ENCODE peak calls at places on chromosomes 6 and 20, in eight cellular contexts. One of them, this sample, is unnamed.

GRCh38 chr20:24097051-24097450 is 108.5 kb upstream of the GGTLC1 start:
- DNase-seq in keratinocyte: no peak
- DNase-seq in fibroblast of lung: no peak
- DNase-seq in PC-3: no peak
- DNase-seq in GM23248: no peak
- DNase-seq in astrocyte: no peak
- DNase-seq in A673: no peak
- DNase-seq in mammary epithelial cell: no peak
- DNase-seq in this sample: no peak

GRCh38 chr6:153436346-153436745 is 305.3 kb upstream of the RGS17 start:
- DNase-seq in keratinocyte: no peak
- DNase-seq in fibroblast of lung: no peak
- DNase-seq in PC-3: no peak
- DNase-seq in GM23248: no peak
- DNase-seq in astrocyte: no peak
- DNase-seq in A673: no peak
- DNase-seq in mammary epithelial cell: peak; percentile 60
- DNase-seq in this sample: no peak

GRCh38 chr6:160030103-160030502 is 61.2 kb downstream of the IGF2R start:
- DNase-seq in keratinocyte: no peak
- DNase-seq in fibroblast of lung: peak; percentile 97
- DNase-seq in PC-3: peak; percentile 91
- DNase-seq in GM23248: peak; percentile 88
- DNase-seq in astrocyte: peak; percentile 96
- DNase-seq in A673: peak; percentile 82
- DNase-seq in mammary epithelial cell: peak; percentile 69
- DNase-seq in this sample: peak; percentile 1

GRCh38 chr20:57237006-57237953 is 29.2 kb downstream of the BMP7 start:
- DNase-seq in keratinocyte: no peak
- DNase-seq in fibroblast of lung: peak; percentile 50
- DNase-seq in PC-3: no peak
- DNase-seq in GM23248: peak; percentile 18
- DNase-seq in astrocyte: peak; percentile 39
- DNase-seq in A673: no peak
- DNase-seq in mammary epithelial cell: no peak
- DNase-seq in this sample: no peak

GRCh38 chr6:11744753-11745152 is 33.9 kb downstream of the ADTRP start:
- DNase-seq in keratinocyte: no peak
- DNase-seq in fibroblast of lung: peak; percentile 86
- DNase-seq in PC-3: no peak
- DNase-seq in GM23248: peak; percentile 77
- DNase-seq in astrocyte: peak; percentile 87
- DNase-seq in A673: peak; percentile 21
- DNase-seq in mammary epithelial cell: no peak
- DNase-seq in this sample: no peak

GRCh38 chr6:108767418-108768175 is 80.6 kb upstream of the ARMC2 start:
- DNase-seq in keratinocyte: no peak
- DNase-seq in fibroblast of lung: no peak
- DNase-seq in PC-3: no peak
- DNase-seq in GM23248: no peak
- DNase-seq in astrocyte: no peak
- DNase-seq in A673: no peak
- DNase-seq in mammary epithelial cell: no peak
- DNase-seq in this sample: no peak

GRCh38 chr6:79421707-79422484 is 115.3 kb downstream of the LCA5 start:
- DNase-seq in keratinocyte: peak; percentile 9
- DNase-seq in fibroblast of lung: peak; percentile 84
- DNase-seq in PC-3: peak; percentile 87
- DNase-seq in GM23248: peak; percentile 76
- DNase-seq in astrocyte: peak; percentile 77
- DNase-seq in A673: peak; percentile 41
- DNase-seq in mammary epithelial cell: peak; percentile 75
- DNase-seq in this sample: no peak

GRCh38 chr6:166802437-166802836 is 153.9 kb downstream of the RNASET2 start:
- DNase-seq in keratinocyte: no peak
- DNase-seq in fibroblast of lung: no peak
- DNase-seq in PC-3: no peak
- DNase-seq in GM23248: no peak
- DNase-seq in astrocyte: no peak
- DNase-seq in A673: no peak
- DNase-seq in mammary epithelial cell: no peak
- DNase-seq in this sample: no peak

GRCh38 chr6:81750660-81751387 is 1.7 kb downstream of the TENT5A start:
- DNase-seq in keratinocyte: no peak
- DNase-seq in fibroblast of lung: peak; percentile 26
- DNase-seq in PC-3: peak; percentile 57
- DNase-seq in GM23248: peak; percentile 65
- DNase-seq in astrocyte: no peak
- DNase-seq in A673: no peak
- DNase-seq in mammary epithelial cell: peak; percentile 68
- DNase-seq in this sample: no peak

GRCh38 chr6:15310680-15311079 is 64.8 kb downstream of the JARID2 start:
- DNase-seq in keratinocyte: no peak
- DNase-seq in fibroblast of lung: peak; percentile 60
- DNase-seq in PC-3: no peak
- DNase-seq in GM23248: peak; percentile 84
- DNase-seq in astrocyte: peak; percentile 54
- DNase-seq in A673: no peak
- DNase-seq in mammary epithelial cell: no peak
- DNase-seq in this sample: no peak

GRCh38 chr6:134363323-134364039 is 45.6 kb upstream of the SGK1 start:
- DNase-seq in keratinocyte: peak; percentile 93
- DNase-seq in fibroblast of lung: peak; percentile 85
- DNase-seq in PC-3: peak; percentile 83
- DNase-seq in GM23248: peak; percentile 93
- DNase-seq in astrocyte: peak; percentile 81
- DNase-seq in A673: peak; percentile 69
- DNase-seq in mammary epithelial cell: peak; percentile 98
- DNase-seq in this sample: no peak

GRCh38 chr6:35359744-35360348 is 17.5 kb downstream of the PPARD start:
- DNase-seq in keratinocyte: no peak
- DNase-seq in fibroblast of lung: peak; percentile 98
- DNase-seq in PC-3: peak; percentile 39
- DNase-seq in GM23248: peak; percentile 87
- DNase-seq in astrocyte: peak; percentile 97
- DNase-seq in A673: no peak
- DNase-seq in mammary epithelial cell: no peak
- DNase-seq in this sample: peak; percentile 80

GRCh38 chr6:36682328-36683144 is 4.0 kb downstream of the CDKN1A start:
- DNase-seq in keratinocyte: peak; percentile 99
- DNase-seq in fibroblast of lung: no peak
- DNase-seq in PC-3: peak; percentile 88
- DNase-seq in GM23248: peak; percentile 54
- DNase-seq in astrocyte: peak; percentile 11
- DNase-seq in A673: no peak
- DNase-seq in mammary epithelial cell: peak; percentile 99
- DNase-seq in this sample: peak; percentile 84

GRCh38 chr6:120556491-120556890 is 777.8 kb downstream of the TBC1D32 start:
- DNase-seq in keratinocyte: no peak
- DNase-seq in fibroblast of lung: no peak
- DNase-seq in PC-3: no peak
- DNase-seq in GM23248: no peak
- DNase-seq in astrocyte: no peak
- DNase-seq in A673: no peak
- DNase-seq in mammary epithelial cell: no peak
- DNase-seq in this sample: no peak

GRCh38 chr20:47521059-47521808 is 19.5 kb downstream of the NCOA3 start:
- DNase-seq in keratinocyte: no peak
- DNase-seq in fibroblast of lung: no peak
- DNase-seq in PC-3: no peak
- DNase-seq in GM23248: no peak
- DNase-seq in astrocyte: no peak
- DNase-seq in A673: no peak
- DNase-seq in mammary epithelial cell: peak; percentile 43
- DNase-seq in this sample: no peak

GRCh38 chr6:70210462-70210861 is 92.4 kb downstream of the COL9A1 start:
- DNase-seq in keratinocyte: no peak
- DNase-seq in fibroblast of lung: no peak
- DNase-seq in PC-3: peak; percentile 24
- DNase-seq in GM23248: peak; percentile 17
- DNase-seq in astrocyte: no peak
- DNase-seq in A673: peak; percentile 30
- DNase-seq in mammary epithelial cell: no peak
- DNase-seq in this sample: no peak

GRCh38 chr20:57509665-57510237 is 15.2 kb downstream of the CTCFL start:
- DNase-seq in keratinocyte: no peak
- DNase-seq in fibroblast of lung: no peak
- DNase-seq in PC-3: peak; percentile 71
- DNase-seq in GM23248: peak; percentile 30
- DNase-seq in astrocyte: no peak
- DNase-seq in A673: peak; percentile 10
- DNase-seq in mammary epithelial cell: peak; percentile 32
- DNase-seq in this sample: no peak

GRCh38 chr20:45972500-45973183 is 639 bp upstream of the ZNF335 start:
- DNase-seq in keratinocyte: no peak
- DNase-seq in fibroblast of lung: no peak
- DNase-seq in PC-3: peak; percentile 98
- DNase-seq in GM23248: peak; percentile 98
- DNase-seq in astrocyte: no peak
- DNase-seq in A673: no peak
- DNase-seq in mammary epithelial cell: no peak
- DNase-seq in this sample: no peak

GRCh38 chr20:51767018-51767866 is 948 bp downstream of the ATP9A start:
- DNase-seq in keratinocyte: peak; percentile 36
- DNase-seq in fibroblast of lung: peak; percentile 36
- DNase-seq in PC-3: peak; percentile 97
- DNase-seq in GM23248: peak; percentile 61
- DNase-seq in astrocyte: peak; percentile 18
- DNase-seq in A673: peak; percentile 58
- DNase-seq in mammary epithelial cell: peak; percentile 80
- DNase-seq in this sample: peak; percentile 94

GRCh38 chr6:11271637-11272036 is 39.2 kb upstream of the NEDD9 start:
- DNase-seq in keratinocyte: no peak
- DNase-seq in fibroblast of lung: peak; percentile 45
- DNase-seq in PC-3: no peak
- DNase-seq in GM23248: peak; percentile 31
- DNase-seq in astrocyte: peak; percentile 39
- DNase-seq in A673: no peak
- DNase-seq in mammary epithelial cell: no peak
- DNase-seq in this sample: no peak

GRCh38 chr6:33192671-33193602 is 670 bp upstream of the COL11A2 start:
- DNase-seq in keratinocyte: no peak
- DNase-seq in fibroblast of lung: peak; percentile 23
- DNase-seq in PC-3: no peak
- DNase-seq in GM23248: peak; percentile 64
- DNase-seq in astrocyte: no peak
- DNase-seq in A673: no peak
- DNase-seq in mammary epithelial cell: no peak
- DNase-seq in this sample: no peak
- TF ChIP-seq EZH2 in keratinocyte: peak; percentile 92
- TF ChIP-seq EZH2 in fibroblast of lung: peak; percentile 91
- TF ChIP-seq EZH2 in PC-3: no peak
- TF ChIP-seq EZH2 in GM23248: peak; percentile 68
- TF ChIP-seq EZH2 in astrocyte: peak; percentile 58
- TF ChIP-seq EZH2 in A673: no peak
- TF ChIP-seq EZH2 in mammary epithelial cell: no peak
- TF ChIP-seq EZH2 in this sample: no peak

DNA sequence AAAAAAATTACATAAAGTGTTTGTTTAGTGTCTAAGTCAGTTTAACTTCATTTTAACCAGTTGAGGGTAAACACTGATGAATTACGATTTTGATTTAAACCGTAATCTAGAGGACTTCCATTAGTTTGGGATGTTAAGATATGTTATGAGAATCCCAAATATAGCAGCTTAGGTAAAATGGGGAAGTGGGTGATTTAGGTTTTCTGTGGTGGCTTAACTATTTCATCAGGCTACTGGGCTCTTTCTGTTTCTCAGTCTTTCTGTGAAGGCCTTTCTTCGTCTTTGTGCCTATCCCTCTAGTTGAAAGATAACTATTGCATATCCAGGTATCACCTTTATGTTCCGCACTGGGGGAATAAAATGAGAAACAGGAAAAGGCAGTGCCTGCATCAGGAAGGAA is 27.9 kb downstream of the CENPW start:
- DNase-seq in keratinocyte: no peak
- DNase-seq in fibroblast of lung: no peak
- DNase-seq in PC-3: no peak
- DNase-seq in GM23248: no peak
- DNase-seq in astrocyte: no peak
- DNase-seq in A673: no peak
- DNase-seq in mammary epithelial cell: no peak
- DNase-seq in this sample: no peak
- H3K4me3 ChIP-seq in keratinocyte: no peak overlapping the region
- H3K4me3 ChIP-seq in fibroblast of lung: no peak overlapping the region
- H3K4me3 ChIP-seq in PC-3: no peak overlapping the region
- H3K4me3 ChIP-seq in GM23248: no peak overlapping the region
- H3K4me3 ChIP-seq in astrocyte: no peak overlapping the region
- H3K4me3 ChIP-seq in A673: no peak overlapping the region
- H3K4me3 ChIP-seq in mammary epithelial cell: no peak overlapping the region
- H3K4me3 ChIP-seq in this sample: no peak overlapping the region

GRCh38 chr6:41426888-41427641 is 91.7 kb downstream of the NCR2 start:
- DNase-seq in keratinocyte: no peak
- DNase-seq in fibroblast of lung: no peak
- DNase-seq in PC-3: no peak
- DNase-seq in GM23248: no peak
- DNase-seq in astrocyte: no peak
- DNase-seq in A673: no peak
- DNase-seq in mammary epithelial cell: no peak
- DNase-seq in this sample: no peak
- TF ChIP-seq EZH2 in keratinocyte: peak; percentile 46
- TF ChIP-seq EZH2 in fibroblast of lung: peak; percentile 39
- TF ChIP-seq EZH2 in PC-3: no peak
- TF ChIP-seq EZH2 in GM23248: peak; percentile 52
- TF ChIP-seq EZH2 in astrocyte: no peak
- TF ChIP-seq EZH2 in A673: no peak
- TF ChIP-seq EZH2 in mammary epithelial cell: no peak
- TF ChIP-seq EZH2 in this sample: no peak

GRCh38 chr6:161439093-161439492 is 165.2 kb upstream of the AGPAT4 start:
- DNase-seq in keratinocyte: no peak
- DNase-seq in fibroblast of lung: peak; percentile 97
- DNase-seq in PC-3: peak; percentile 60
- DNase-seq in GM23248: peak; percentile 98
- DNase-seq in astrocyte: peak; percentile 97
- DNase-seq in A673: peak; percentile 48
- DNase-seq in mammary epithelial cell: peak; percentile 89
- DNase-seq in this sample: no peak
- H3K4me3 ChIP-seq in keratinocyte: no peak overlapping the region
- H3K4me3 ChIP-seq in fibroblast of lung: no peak overlapping the region
- H3K4me3 ChIP-seq in PC-3: no peak overlapping the region
- H3K4me3 ChIP-seq in GM23248: peak overlapping the region; percentile 39
- H3K4me3 ChIP-seq in astrocyte: peak overlapping the region; percentile 5
- H3K4me3 ChIP-seq in A673: peak overlapping the region; percentile 23
- H3K4me3 ChIP-seq in mammary epithelial cell: no peak overlapping the region
- H3K4me3 ChIP-seq in this sample: no peak overlapping the region

This sample was measured in PC-9.